ENCODE peak calls at places on chromosome 20, in five cellular contexts. One of them, this sample, is unnamed.

GRCh38 chr20:35702051-35702823 is 3.0 kb downstream of the ROMO1 start:
- DNase-seq in endothelial cell: no peak
- DNase-seq in glutamatergic neuron: no peak
- DNase-seq in AG09309: peak
- DNase-seq in upper lobe of left lung: no peak
- DNase-seq in this sample: no peak

GRCh38 chr20:1894471-1894950 is 696 bp upstream of the SIRPA start:
- DNase-seq in glutamatergic neuron: peak
- DNase-seq in AG09309: no peak
- DNase-seq in endothelial cell: peak
- DNase-seq in upper lobe of left lung: peak
- DNase-seq in this sample: peak

GRCh38 chr20:3188823-3189413 is 15.6 kb downstream of the DDRGK1 start:
- DNase-seq in glutamatergic neuron: no peak
- DNase-seq in endothelial cell: no peak
- DNase-seq in AG09309: no peak
- DNase-seq in upper lobe of left lung: no peak
- DNase-seq in this sample: no peak

GRCh38 chr20:50335105-50335504 is 144.5 kb downstream of the CEBPB start:
- DNase-seq in upper lobe of left lung: no peak
- DNase-seq in AG09309: no peak
- DNase-seq in glutamatergic neuron: no peak
- DNase-seq in endothelial cell: peak
- DNase-seq in this sample: no peak

GRCh38 chr20:32536861-32537656 is 48.1 kb downstream of the NOL4L start:
- DNase-seq in upper lobe of left lung: peak
- DNase-seq in endothelial cell: no peak
- DNase-seq in glutamatergic neuron: peak
- DNase-seq in AG09309: no peak
- DNase-seq in this sample: peak

GRCh38 chr20:63241272-63241671 is 5.6 kb downstream of the BIRC7 start:
- DNase-seq in upper lobe of left lung: peak
- DNase-seq in glutamatergic neuron: peak
- DNase-seq in AG09309: no peak
- DNase-seq in endothelial cell: no peak
- DNase-seq in this sample: no peak

GRCh38 chr20:32249030-32249738 is 28.3 kb upstream of the KIF3B start:
- DNase-seq in upper lobe of left lung: no peak
- DNase-seq in AG09309: no peak
- DNase-seq in glutamatergic neuron: no peak
- DNase-seq in endothelial cell: no peak
- DNase-seq in this sample: no peak

GRCh38 chr20:44909872-44910689 is at the start of gene PABPC1L:
- DNase-seq in endothelial cell: peak
- DNase-seq in glutamatergic neuron: peak
- DNase-seq in upper lobe of left lung: peak
- DNase-seq in AG09309: no peak
- DNase-seq in this sample: peak

GRCh38 chr20:49501917-49502316 is 19.4 kb upstream of the KCNB1 start:
- DNase-seq in endothelial cell: no peak
- DNase-seq in upper lobe of left lung: no peak
- DNase-seq in AG09309: no peak
- DNase-seq in glutamatergic neuron: no peak
- DNase-seq in this sample: no peak

GRCh38 chr20:13243826-13244376 is 22.8 kb downstream of the ISM1 start:
- DNase-seq in upper lobe of left lung: no peak
- DNase-seq in glutamatergic neuron: no peak
- DNase-seq in AG09309: peak
- DNase-seq in endothelial cell: no peak
- DNase-seq in this sample: no peak

GRCh38 chr20:57022306-57022705 is 244.1 kb downstream of the BMP7 start:
- DNase-seq in glutamatergic neuron: no peak
- DNase-seq in endothelial cell: no peak
- DNase-seq in AG09309: no peak
- DNase-seq in upper lobe of left lung: no peak
- DNase-seq in this sample: no peak
- TF ChIP-seq CTCF in glutamatergic neuron: no peak
- TF ChIP-seq CTCF in endothelial cell: no peak
- TF ChIP-seq CTCF in AG09309: no peak
- TF ChIP-seq CTCF in upper lobe of left lung: no peak
- TF ChIP-seq CTCF in this sample: no peak

DNA sequence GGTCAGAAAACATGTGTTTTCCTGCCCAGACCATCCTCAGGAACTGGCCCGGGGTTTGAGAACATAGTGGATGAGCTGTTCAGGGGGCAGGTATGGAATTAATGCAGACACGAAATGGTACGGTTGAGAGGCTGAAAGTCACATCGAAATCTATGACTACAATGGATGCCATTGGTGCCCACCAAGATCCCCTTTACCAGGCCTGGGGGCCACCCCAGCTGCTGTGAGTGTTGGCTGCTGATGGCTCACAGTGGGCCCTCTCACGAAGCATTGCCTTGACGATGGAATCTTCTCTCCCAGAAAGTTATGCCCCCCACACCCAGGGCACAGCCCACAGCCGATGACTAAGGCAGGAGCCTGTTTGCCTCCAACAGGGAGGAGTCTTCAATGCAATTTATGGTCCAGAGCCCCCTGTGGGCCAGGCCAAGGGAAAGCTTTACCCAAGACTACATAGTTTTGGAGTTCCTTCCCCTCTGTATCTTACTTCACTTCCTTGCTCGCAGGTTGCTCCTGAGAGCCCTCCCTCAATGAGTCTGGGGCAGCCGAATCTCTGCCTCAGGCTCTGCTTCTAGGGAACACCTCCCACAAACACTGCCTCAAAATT is 92.6 kb downstream of the BFSP1 start:
- DNase-seq in endothelial cell: no peak
- DNase-seq in upper lobe of left lung: no peak
- DNase-seq in glutamatergic neuron: no peak
- DNase-seq in AG09309: no peak
- DNase-seq in this sample: no peak
- TF ChIP-seq CTCF in endothelial cell: no peak
- TF ChIP-seq CTCF in upper lobe of left lung: no peak
- TF ChIP-seq CTCF in glutamatergic neuron: no peak
- TF ChIP-seq CTCF in AG09309: no peak
- TF ChIP-seq CTCF in this sample: no peak

GRCh38 chr20:20461526-20461925 is 93.6 kb downstream of the INSM1 start:
- DNase-seq in endothelial cell: no peak
- DNase-seq in upper lobe of left lung: no peak
- DNase-seq in glutamatergic neuron: no peak
- DNase-seq in AG09309: no peak
- DNase-seq in this sample: no peak
- TF ChIP-seq CTCF in endothelial cell: no peak
- TF ChIP-seq CTCF in upper lobe of left lung: no peak
- TF ChIP-seq CTCF in glutamatergic neuron: no peak
- TF ChIP-seq CTCF in AG09309: no peak
- TF ChIP-seq CTCF in this sample: no peak

DNA sequence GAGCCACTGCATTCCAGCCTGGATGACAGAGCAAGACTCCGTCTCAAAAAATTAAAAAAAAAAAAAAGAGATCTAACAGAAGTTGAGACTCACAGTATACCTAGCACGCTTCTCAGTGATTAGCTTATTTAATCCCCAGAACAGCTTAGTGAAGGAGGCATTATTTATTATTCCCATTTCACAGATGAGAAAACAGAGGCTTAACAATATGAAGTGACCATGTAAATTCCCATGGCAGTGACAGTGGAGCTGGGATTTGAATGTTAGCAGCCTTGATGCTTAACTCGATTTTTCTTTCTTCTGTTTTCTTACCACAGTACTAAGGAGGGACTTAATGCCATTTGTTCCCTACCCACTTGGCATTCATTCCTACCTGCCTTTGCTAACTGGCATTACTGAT is 89.9 kb upstream of the ZNF217 start:
- DNase-seq in AG09309: no peak
- DNase-seq in upper lobe of left lung: no peak
- DNase-seq in glutamatergic neuron: no peak
- DNase-seq in endothelial cell: no peak
- DNase-seq in this sample: no peak
- TF ChIP-seq CTCF in AG09309: no peak
- TF ChIP-seq CTCF in upper lobe of left lung: no peak
- TF ChIP-seq CTCF in glutamatergic neuron: no peak
- TF ChIP-seq CTCF in endothelial cell: no peak
- TF ChIP-seq CTCF in this sample: no peak

GRCh38 chr20:58702859-58703648 is 10.5 kb downstream of the NPEPL1 start:
- DNase-seq in AG09309: no peak
- DNase-seq in glutamatergic neuron: no peak
- DNase-seq in upper lobe of left lung: no peak
- DNase-seq in endothelial cell: no peak
- DNase-seq in this sample: no peak
- TF ChIP-seq CTCF in AG09309: peak
- TF ChIP-seq CTCF in glutamatergic neuron: peak
- TF ChIP-seq CTCF in upper lobe of left lung: peak
- TF ChIP-seq CTCF in endothelial cell: peak
- TF ChIP-seq CTCF in this sample: no peak